ENCODE peak calls at places on chromosomes 5 and 9, in seven cellular contexts. One of them, this sample, is unnamed.

GRCh38 chr9:122393284-122393983 is 22.6 kb downstream of the PTGS1 start:
- DNase-seq in NCI-H69: no peak
- DNase-seq in SW480: no peak
- DNase-seq in dorsolateral prefrontal cortex: no peak
- DNase-seq in ureter: no peak
- DNase-seq in stimulated activated CD8-positive, alpha-beta memory T cell treated with anti-CD3 and anti-CD28 coated beads, Interleukin-12 subunit alpha, Interleukin-12 subunit beta, amount 100 ng/mL, for 1 hour: no peak
- DNase-seq in AG04449: no peak
- DNase-seq in this sample: no peak

GRCh38 chr9:27194401-27195091 is 85.5 kb downstream of the TEK start:
- DNase-seq in NCI-H69: no peak
- DNase-seq in SW480: peak
- DNase-seq in dorsolateral prefrontal cortex: no peak
- DNase-seq in ureter: no peak
- DNase-seq in stimulated activated CD8-positive, alpha-beta memory T cell treated with anti-CD3 and anti-CD28 coated beads, Interleukin-12 subunit alpha, Interleukin-12 subunit beta, amount 100 ng/mL, for 1 hour: no peak
- DNase-seq in AG04449: peak
- DNase-seq in this sample: no peak

GRCh38 chr9:136686794-136687711 is at the start of gene AGPAT2:
- DNase-seq in NCI-H69: peak
- DNase-seq in SW480: peak
- DNase-seq in dorsolateral prefrontal cortex: no peak
- DNase-seq in ureter: peak
- DNase-seq in stimulated activated CD8-positive, alpha-beta memory T cell treated with anti-CD3 and anti-CD28 coated beads, Interleukin-12 subunit alpha, Interleukin-12 subunit beta, amount 100 ng/mL, for 1 hour: peak
- DNase-seq in AG04449: no peak
- DNase-seq in this sample: peak

GRCh38 chr9:136052991-136053756 is 41.9 kb downstream of the NACC2 start:
- DNase-seq in NCI-H69: peak
- DNase-seq in SW480: peak
- DNase-seq in dorsolateral prefrontal cortex: no peak
- DNase-seq in ureter: peak
- DNase-seq in stimulated activated CD8-positive, alpha-beta memory T cell treated with anti-CD3 and anti-CD28 coated beads, Interleukin-12 subunit alpha, Interleukin-12 subunit beta, amount 100 ng/mL, for 1 hour: no peak
- DNase-seq in AG04449: no peak
- DNase-seq in this sample: no peak

GRCh38 chr9:113621309-113621791 is 157.8 kb downstream of the RGS3 start:
- DNase-seq in NCI-H69: no peak
- DNase-seq in SW480: no peak
- DNase-seq in dorsolateral prefrontal cortex: peak
- DNase-seq in ureter: peak
- DNase-seq in stimulated activated CD8-positive, alpha-beta memory T cell treated with anti-CD3 and anti-CD28 coated beads, Interleukin-12 subunit alpha, Interleukin-12 subunit beta, amount 100 ng/mL, for 1 hour: no peak
- DNase-seq in AG04449: no peak
- DNase-seq in this sample: no peak

GRCh38 chr5:23820764-23821471 is 313.5 kb downstream of the PRDM9 start:
- DNase-seq in NCI-H69: peak
- DNase-seq in SW480: peak
- DNase-seq in dorsolateral prefrontal cortex: no peak
- DNase-seq in ureter: no peak
- DNase-seq in stimulated activated CD8-positive, alpha-beta memory T cell treated with anti-CD3 and anti-CD28 coated beads, Interleukin-12 subunit alpha, Interleukin-12 subunit beta, amount 100 ng/mL, for 1 hour: no peak
- DNase-seq in AG04449: no peak
- DNase-seq in this sample: peak

GRCh38 chr5:171162602-171163001 is 146.4 kb upstream of the TLX3 start:
- DNase-seq in NCI-H69: peak
- DNase-seq in SW480: peak
- DNase-seq in dorsolateral prefrontal cortex: no peak
- DNase-seq in ureter: no peak
- DNase-seq in stimulated activated CD8-positive, alpha-beta memory T cell treated with anti-CD3 and anti-CD28 coated beads, Interleukin-12 subunit alpha, Interleukin-12 subunit beta, amount 100 ng/mL, for 1 hour: no peak
- DNase-seq in AG04449: no peak
- DNase-seq in this sample: peak

GRCh38 chr5:74034738-74035137 is 408.7 kb downstream of the ARHGEF28 start:
- DNase-seq in NCI-H69: peak
- DNase-seq in SW480: peak
- DNase-seq in dorsolateral prefrontal cortex: peak
- DNase-seq in ureter: no peak
- DNase-seq in stimulated activated CD8-positive, alpha-beta memory T cell treated with anti-CD3 and anti-CD28 coated beads, Interleukin-12 subunit alpha, Interleukin-12 subunit beta, amount 100 ng/mL, for 1 hour: no peak
- DNase-seq in AG04449: no peak
- DNase-seq in this sample: no peak

GRCh38 chr9:121498150-121498486 is 1.5 kb downstream of the GGTA1 start:
- DNase-seq in NCI-H69: peak
- DNase-seq in SW480: peak
- DNase-seq in dorsolateral prefrontal cortex: peak
- DNase-seq in ureter: peak
- DNase-seq in stimulated activated CD8-positive, alpha-beta memory T cell treated with anti-CD3 and anti-CD28 coated beads, Interleukin-12 subunit alpha, Interleukin-12 subunit beta, amount 100 ng/mL, for 1 hour: peak
- DNase-seq in AG04449: no peak
- DNase-seq in this sample: peak

GRCh38 chr5:173709761-173710160 is 93.3 kb upstream of the BOD1 start:
- DNase-seq in NCI-H69: no peak
- DNase-seq in SW480: no peak
- DNase-seq in dorsolateral prefrontal cortex: no peak
- DNase-seq in ureter: no peak
- DNase-seq in stimulated activated CD8-positive, alpha-beta memory T cell treated with anti-CD3 and anti-CD28 coated beads, Interleukin-12 subunit alpha, Interleukin-12 subunit beta, amount 100 ng/mL, for 1 hour: no peak
- DNase-seq in AG04449: no peak
- DNase-seq in this sample: no peak

GRCh38 chr5:67211926-67212325 is 15.3 kb upstream of the CD180 start:
- DNase-seq in NCI-H69: no peak
- DNase-seq in SW480: peak
- DNase-seq in dorsolateral prefrontal cortex: no peak
- DNase-seq in ureter: no peak
- DNase-seq in stimulated activated CD8-positive, alpha-beta memory T cell treated with anti-CD3 and anti-CD28 coated beads, Interleukin-12 subunit alpha, Interleukin-12 subunit beta, amount 100 ng/mL, for 1 hour: no peak
- DNase-seq in AG04449: peak
- DNase-seq in this sample: no peak

GRCh38 chr5:131164161-131164930 is 710 bp downstream of the HINT1 start:
- DNase-seq in NCI-H69: peak
- DNase-seq in SW480: peak
- DNase-seq in dorsolateral prefrontal cortex: peak
- DNase-seq in ureter: peak
- DNase-seq in stimulated activated CD8-positive, alpha-beta memory T cell treated with anti-CD3 and anti-CD28 coated beads, Interleukin-12 subunit alpha, Interleukin-12 subunit beta, amount 100 ng/mL, for 1 hour: peak
- DNase-seq in AG04449: peak
- DNase-seq in this sample: peak

This sample was measured in erythroblast.